ENCODE peak calls at places on chromosomes 5 and 9, in nine cellular contexts. T, I, U, Z, O, Q, V, E and F are unnamed samples. For H3K4me1, the result is how much of the 10 kb centered on the place peaks cover.

GRCh38 chr5:76368941-76369340 is 34.1 kb upstream of the IQGAP2 start:
- DNase-seq in T (no peak), I (no peak), U (no peak), Z (no peak), O (no peak), Q (no peak), V (no peak), E (no peak), F (no peak)

GRCh38 chr5:141916522-141916921 is 7.1 kb upstream of the DELE1 start:
- DNase-seq in T (no peak), I (no peak), U (no peak), Z (no peak), O (no peak), Q (no peak), V (no peak), E (no peak), F (no peak)

GRCh38 chr5:116084231-116084630 is 594 bp upstream of the COMMD10 start:
- DNase-seq in T (no peak), I (no peak), U (no peak), Z (peak), O (peak), Q (no peak), V (no peak), E (no peak), F (peak)

GRCh38 chr5:173689171-173689676 is 72.8 kb upstream of the BOD1 start:
- DNase-seq in T (no peak), I (no peak), U (no peak), Z (peak), O (no peak), Q (no peak), V (no peak), E (peak), F (no peak)

GRCh38 chr5:5886812-5887486 is 464.5 kb downstream of the ICE1 start:
- DNase-seq in T (no peak), I (no peak), U (no peak), Z (peak), O (peak), Q (no peak), V (no peak), E (no peak), F (no peak)

GRCh38 chr9:111605041-111605559 is 5.7 kb upstream of the PTGR1 start:
- DNase-seq in T (no peak), I (no peak), U (no peak), Z (peak), O (peak), Q (no peak), V (no peak), E (no peak), F (no peak)

GRCh38 chr9:16413509-16414016 is 456.9 kb downstream of the BNC2 start:
- DNase-seq in T (no peak), I (peak), U (no peak), Z (peak), O (no peak), Q (no peak), V (no peak), E (no peak), F (no peak)

GRCh38 chr9:36864491-36865410 is 169.3 kb downstream of the PAX5 start:
- DNase-seq in T (no peak), I (no peak), U (no peak), Z (no peak), O (no peak), Q (no peak), V (no peak), E (no peak), F (no peak)

GRCh38 chr5:1834721-1835425 is 33.7 kb downstream of the NDUFS6 start:
- DNase-seq in T (no peak), I (no peak), U (no peak), Z (no peak), O (no peak), Q (no peak), V (no peak), E (no peak), F (no peak)

GRCh38 chr5:134099939-134100282 is 14.6 kb upstream of the TCF7 start:
- DNase-seq in T (no peak), I (no peak), U (no peak), Z (no peak), O (no peak), Q (no peak), V (no peak), E (no peak), F (no peak)

GRCh38 chr5:73525606-73526005 is 27.4 kb downstream of the BTF3 start:
- DNase-seq in T (no peak), I (no peak), U (no peak), Z (no peak), O (no peak), Q (no peak), V (no peak), E (no peak), F (no peak)

GRCh38 chr5:149264432-149265069 is 7.1 kb upstream of the AFAP1L1 start:
- DNase-seq in T (peak), I (no peak), U (no peak), Z (peak), O (peak), Q (no peak), V (no peak), E (no peak), F (no peak)

GRCh38 chr9:75228893-75229292 is 140.6 kb downstream of the OSTF1 start:
- DNase-seq in T (no peak), I (no peak), U (no peak), Z (no peak), O (peak), Q (no peak), V (no peak), E (no peak), F (no peak)

GRCh38 chr9:278651-279050 is 64.0 kb downstream of the DOCK8 start:
- DNase-seq in T (no peak), I (no peak), U (no peak), Z (no peak), O (peak), Q (no peak), V (no peak), E (no peak), F (no peak)

GRCh38 chr5:92713361-92713875 is 867.6 kb downstream of the NR2F1-AS1 start:
- DNase-seq in T (no peak), I (no peak), U (no peak), Z (no peak), O (no peak), Q (no peak), V (no peak), E (no peak), F (no peak)

GRCh38 chr9:72579880-72580570 is 58.6 kb downstream of the TMC1 start:
- DNase-seq in T (no peak), I (no peak), U (no peak), Z (peak), O (no peak), Q (no peak), V (no peak), E (peak), F (peak)

GRCh38 chr9:68625559-68625958 is 79.5 kb upstream of the PIP5K1B start:
- DNase-seq in T (no peak), I (no peak), U (no peak), Z (no peak), O (no peak), Q (no peak), V (no peak), E (no peak), F (no peak)

GRCh38 chr5:23084815-23085214 is 231.7 kb upstream of the CDH12 start:
- DNase-seq in T (no peak), I (no peak), U (no peak), Z (no peak), O (no peak), Q (no peak), V (no peak), E (no peak), F (no peak)

GRCh38 chr5:108295588-108296368 is 86.1 kb downstream of the FBXL17 start:
- DNase-seq in T (no peak), I (no peak), U (no peak), Z (no peak), O (no peak), Q (no peak), V (peak), E (peak), F (peak)

GRCh38 chr5:107666051-107666655 is 4.6 kb downstream of the EFNA5 start:
- DNase-seq in T (no peak), I (no peak), U (no peak), Z (no peak), O (no peak), Q (no peak), V (no peak), E (no peak), F (no peak)

GRCh38 chr5:141782991-141783598 is 95.1 kb downstream of the PCDH1 start:
- DNase-seq in T (no peak), I (no peak), U (no peak), Z (no peak), O (no peak), Q (no peak), V (no peak), E (no peak), F (no peak)

GRCh38 chr5:112228672-112229071 is 190.4 kb downstream of the EPB41L4A start:
- DNase-seq in T (peak), I (peak), U (peak), Z (peak), O (peak), Q (no peak), V (no peak), E (peak), F (peak)

GRCh38 chr9:108235599-108235998 is 620.2 kb downstream of the ACTL7B start:
- DNase-seq in T (no peak), I (no peak), U (no peak), Z (no peak), O (no peak), Q (no peak), V (no peak), E (no peak), F (no peak)

GRCh38 chr5:114055810-114056476 is 305.9 kb upstream of the KCNN2 start:
- DNase-seq in T (no peak), I (no peak), U (no peak), Z (peak), O (no peak), Q (no peak), V (no peak), E (no peak), F (no peak)

GRCh38 chr9:133155156-133155555 is 8.6 kb downstream of the GBGT1 start:
- DNase-seq in T (no peak), I (no peak), U (no peak), Z (no peak), O (no peak), Q (no peak), V (no peak), E (no peak), F (no peak)

GRCh38 chr5:135465391-135466122 is 13.4 kb upstream of the TIFAB start:
- DNase-seq in T (no peak), I (no peak), U (no peak), Z (no peak), O (no peak), Q (no peak), V (no peak), E (no peak), F (no peak)

GRCh38 chr5:136276946-136277345 is 84.0 kb upstream of the SMIM32 start:
- DNase-seq in T (no peak), I (no peak), U (no peak), Z (no peak), O (no peak), Q (no peak), V (no peak), E (no peak), F (no peak)

GRCh38 chr9:95379630-95380029 is 62.1 kb upstream of the FANCC start:
- DNase-seq in T (no peak), I (no peak), U (no peak), Z (no peak), O (no peak), Q (no peak), V (no peak), E (no peak), F (no peak)
- TF ChIP-seq CTCF in T (peak), I (no peak), U (no peak), Z (no peak), O (no peak), Q (no peak), V (peak), E (no peak), F (peak)

GRCh38 chr9:129174102-129174723 is 3.8 kb downstream of the IER5L start:
- DNase-seq in T (peak), I (peak), U (peak), Z (peak), O (peak), Q (no peak), V (no peak), E (peak), F (peak)
- H3K4me1 ChIP-seq in T (half or more), I (under half), U (under half), Z (under half), O (under half), Q (under half), V (under half), E (under half), F (under half)

GRCh38 chr9:94157408-94157801 is 73.1 kb downstream of the PTPDC1 start:
- DNase-seq in T (no peak), I (no peak), U (no peak), Z (no peak), O (no peak), Q (no peak), V (no peak), E (no peak), F (no peak)
- H3K27ac ChIP-seq in T (no peak), I (peak), U (peak), Z (no peak), O (peak), Q (no peak), V (peak), E (peak), F (no peak)

GRCh38 chr9:86097510-86098224 is 1.7 kb downstream of the GOLM1 start:
- DNase-seq in T (no peak), I (no peak), U (no peak), Z (no peak), O (peak), Q (no peak), V (no peak), E (no peak), F (no peak)

GRCh38 chr9:86096382-86096781 is 3.0 kb downstream of the GOLM1 start:
- DNase-seq in T (no peak), I (no peak), U (no peak), Z (peak), O (no peak), Q (no peak), V (no peak), E (no peak), F (peak)

GRCh38 chr9:86099695-86100364 is 472 bp upstream of the GOLM1 start:
- DNase-seq in T (peak), I (peak), U (peak), Z (peak), O (peak), Q (no peak), V (no peak), E (peak), F (no peak)

GRCh38 chr9:86102626-86103025 is 3.3 kb upstream of the GOLM1 start:
- DNase-seq in T (no peak), I (no peak), U (no peak), Z (no peak), O (peak), Q (no peak), V (no peak), E (no peak), F (no peak)

GRCh38 chr9:86098793-86099694 is at the start of gene GOLM1:
- DNase-seq in T (no peak), I (no peak), U (peak), Z (peak), O (peak), Q (no peak), V (no peak), E (peak), F (no peak)
- TF ChIP-seq CTCF in T (no peak), I (no peak), U (no peak), Z (peak), O (no peak), Q (peak), V (no peak), E (peak), F (peak)

GRCh38 chr5:65767565-65767964 is 45.6 kb downstream of the NLN start:
- DNase-seq in T (no peak), I (no peak), U (no peak), Z (no peak), O (no peak), Q (no peak), V (no peak), E (no peak), F (no peak)

GRCh38 chr5:65765582-65765981 is 43.6 kb downstream of the NLN start:
- DNase-seq in T (no peak), I (no peak), U (no peak), Z (no peak), O (no peak), Q (no peak), V (no peak), E (no peak), F (no peak)

GRCh38 chr5:65766781-65767180 is 44.8 kb downstream of the NLN start:
- DNase-seq in T (no peak), I (no peak), U (no peak), Z (no peak), O (no peak), Q (no peak), V (no peak), E (no peak), F (no peak)

GRCh38 chr5:65768723-65769122 is 46.7 kb downstream of the NLN start:
- DNase-seq in T (no peak), I (no peak), U (no peak), Z (no peak), O (no peak), Q (no peak), V (no peak), E (no peak), F (no peak)

GRCh38 chr5:65766159-65766558 is 44.2 kb downstream of the NLN start:
- DNase-seq in T (no peak), I (no peak), U (no peak), Z (no peak), O (no peak), Q (no peak), V (no peak), E (no peak), F (no peak)
- H3K4me1 ChIP-seq in T (under half), I (under half), U (under half), Z (under half), O (under half), Q (under half), V (under half), E (under half), F (under half)

GRCh38 chr9:134592018-134592818 is 49.4 kb upstream of the COL5A1 start:
- DNase-seq in T (no peak), I (peak), U (peak), Z (peak), O (no peak), Q (no peak), V (no peak), E (no peak), F (no peak)

GRCh38 chr9:134591573-134591981 is 50.0 kb upstream of the COL5A1 start:
- DNase-seq in T (no peak), I (no peak), U (no peak), Z (no peak), O (no peak), Q (no peak), V (no peak), E (no peak), F (no peak)

GRCh38 chr9:134593286-134593685 is 48.3 kb upstream of the COL5A1 start:
- DNase-seq in T (no peak), I (no peak), U (no peak), Z (no peak), O (no peak), Q (no peak), V (no peak), E (no peak), F (no peak)

GRCh38 chr9:134593756-134594375 is 47.7 kb upstream of the COL5A1 start:
- DNase-seq in T (no peak), I (no peak), U (no peak), Z (no peak), O (no peak), Q (no peak), V (no peak), E (no peak), F (no peak)

GRCh38 chr9:134592819-134593200 is 48.8 kb upstream of the COL5A1 start:
- DNase-seq in T (no peak), I (no peak), U (no peak), Z (no peak), O (no peak), Q (no peak), V (no peak), E (no peak), F (no peak)
- H3K27ac ChIP-seq in T (no peak), I (peak), U (peak), Z (peak), O (no peak), Q (no peak), V (no peak), E (no peak), F (no peak)

DNA sequence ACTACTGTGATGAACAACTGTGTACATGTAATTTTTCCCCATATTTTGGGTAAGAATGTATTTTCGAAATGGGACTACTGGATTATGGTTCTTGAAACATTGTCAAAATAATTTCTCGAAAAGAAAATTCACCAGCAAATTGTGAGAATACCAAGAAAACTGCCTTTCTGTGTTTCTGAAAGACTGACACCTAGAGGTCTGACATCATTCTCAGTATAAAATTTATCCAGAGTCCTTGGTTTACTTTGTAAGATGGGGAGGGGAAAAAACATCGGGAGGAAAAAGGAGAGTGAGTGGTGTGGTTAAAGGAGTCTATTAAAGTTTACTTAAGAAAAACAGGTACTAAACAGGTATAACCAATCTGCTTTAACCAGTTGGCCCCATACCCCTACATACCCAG is 149.2 kb downstream of the CEP120 start:
- DNase-seq in T (no peak), I (no peak), U (no peak), Z (no peak), O (no peak), Q (no peak), V (no peak), E (no peak), F (no peak)
- TF ChIP-seq CTCF in T (peak), I (no peak), U (peak), Z (peak), O (no peak), Q (no peak), V (peak), E (no peak), F (peak)

GRCh38 chr5:158541535-158541934 is 558.2 kb downstream of the EBF1 start:
- DNase-seq in T (no peak), I (no peak), U (no peak), Z (no peak), O (no peak), Q (no peak), V (no peak), E (no peak), F (no peak)

GRCh38 chr5:158546748-158547147 is 553.0 kb downstream of the EBF1 start:
- DNase-seq in T (no peak), I (peak), U (no peak), Z (no peak), O (no peak), Q (no peak), V (no peak), E (no peak), F (no peak)

GRCh38 chr5:158546080-158546479 is 553.6 kb downstream of the EBF1 start:
- DNase-seq in T (no peak), I (no peak), U (no peak), Z (no peak), O (no peak), Q (no peak), V (no peak), E (no peak), F (no peak)

GRCh38 chr5:158543539-158544387 is 556.0 kb downstream of the EBF1 start:
- DNase-seq in T (no peak), I (peak), U (no peak), Z (peak), O (no peak), Q (no peak), V (no peak), E (no peak), F (no peak)

GRCh38 chr5:158544388-158545339 is 555.1 kb downstream of the EBF1 start:
- DNase-seq in T (no peak), I (no peak), U (no peak), Z (no peak), O (no peak), Q (no peak), V (no peak), E (no peak), F (no peak)
- H3K4me1 ChIP-seq in T (under half), I (under half), U (under half), Z (under half), O (under half), Q (under half), V (under half), E (under half), F (under half)

DNA sequence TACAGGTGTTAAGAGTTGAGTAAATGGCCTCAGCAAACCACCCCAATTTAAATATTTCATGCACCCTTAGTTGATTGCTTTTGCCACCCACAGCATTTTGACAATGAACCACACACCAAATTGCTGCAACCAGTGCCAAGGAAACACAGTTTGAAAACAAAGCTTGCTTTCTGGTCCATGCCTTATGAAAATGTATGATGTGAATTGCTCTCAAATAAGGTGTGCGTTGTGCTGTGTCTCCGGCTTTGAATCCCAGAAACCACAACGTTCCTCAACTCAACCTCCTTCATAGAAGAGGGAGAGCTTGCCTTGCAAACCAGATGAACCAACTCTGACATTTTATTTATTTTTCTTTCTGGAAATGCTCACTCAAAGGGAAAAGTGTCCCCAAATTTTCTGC is 762.7 kb downstream of the TLE1 start:
- DNase-seq in T (no peak), I (no peak), U (no peak), Z (no peak), O (no peak), Q (no peak), V (no peak), E (no peak), F (no peak)
- H3K27ac ChIP-seq in T (no peak), I (no peak), U (no peak), Z (no peak), O (no peak), Q (no peak), V (no peak), E (no peak), F (no peak)

GRCh38 chr5:171419663-171420428 is 399 bp downstream of the FGF18 start:
- DNase-seq in T (no peak), I (no peak), U (no peak), Z (peak), O (peak), Q (no peak), V (no peak), E (no peak), F (no peak)
- TF ChIP-seq CTCF in T (no peak), I (no peak), U (no peak), Z (no peak), O (no peak), Q (no peak), V (no peak), E (no peak), F (no peak)